ENCODE peak calls at places on chromosome 18, in five cellular contexts. One of them, this sample, is unnamed.

GRCh38 chr18:23718243-23718720 is 29.0 kb downstream of the LAMA3 start:
- DNase-seq in OCI-LY7: no peak
- DNase-seq in Panc1: no peak
- DNase-seq in upper lobe of right lung: no peak
- DNase-seq in foreskin fibroblast: peak
- DNase-seq in this sample: no peak

GRCh38 chr18:70365361-70365760 is 76.5 kb downstream of the SOCS6 start:
- DNase-seq in OCI-LY7: no peak
- DNase-seq in Panc1: no peak
- DNase-seq in upper lobe of right lung: no peak
- DNase-seq in foreskin fibroblast: no peak
- DNase-seq in this sample: no peak

GRCh38 chr18:2994603-2995432 is 18.1 kb downstream of the LPIN2 start:
- DNase-seq in OCI-LY7: peak
- DNase-seq in Panc1: no peak
- DNase-seq in upper lobe of right lung: no peak
- DNase-seq in foreskin fibroblast: no peak
- DNase-seq in this sample: no peak

GRCh38 chr18:76822510-76823165 is at the start of gene ZNF236:
- DNase-seq in OCI-LY7: peak
- DNase-seq in Panc1: no peak
- DNase-seq in upper lobe of right lung: peak
- DNase-seq in foreskin fibroblast: peak
- DNase-seq in this sample: no peak

GRCh38 chr18:26089247-26090129 is 925 bp downstream of the SS18 start:
- DNase-seq in OCI-LY7: peak
- DNase-seq in Panc1: no peak
- DNase-seq in upper lobe of right lung: no peak
- DNase-seq in foreskin fibroblast: peak
- DNase-seq in this sample: no peak

GRCh38 chr18:31102020-31102684 is at the start of gene DSC2:
- DNase-seq in OCI-LY7: no peak
- DNase-seq in Panc1: no peak
- DNase-seq in upper lobe of right lung: peak
- DNase-seq in foreskin fibroblast: no peak
- DNase-seq in this sample: peak

GRCh38 chr18:62357079-62357719 is 32.1 kb downstream of the TNFRSF11A start:
- DNase-seq in OCI-LY7: no peak
- DNase-seq in Panc1: no peak
- DNase-seq in upper lobe of right lung: no peak
- DNase-seq in foreskin fibroblast: no peak
- DNase-seq in this sample: no peak

GRCh38 chr18:9825571-9826073 is 60.2 kb upstream of the TXNDC2 start:
- DNase-seq in OCI-LY7: peak
- DNase-seq in Panc1: no peak
- DNase-seq in upper lobe of right lung: no peak
- DNase-seq in foreskin fibroblast: peak
- DNase-seq in this sample: no peak

GRCh38 chr18:75162467-75162866 is 46.5 kb downstream of the PTGR3 start:
- DNase-seq in OCI-LY7: no peak
- DNase-seq in Panc1: no peak
- DNase-seq in upper lobe of right lung: no peak
- DNase-seq in foreskin fibroblast: no peak
- DNase-seq in this sample: no peak

GRCh38 chr18:32610116-32610630 is 139.5 kb upstream of the GAREM1 start:
- DNase-seq in OCI-LY7: no peak
- DNase-seq in Panc1: no peak
- DNase-seq in upper lobe of right lung: no peak
- DNase-seq in foreskin fibroblast: no peak
- DNase-seq in this sample: no peak

GRCh38 chr18:37414816-37415215 is 150.8 kb downstream of the CELF4 start:
- DNase-seq in OCI-LY7: no peak
- DNase-seq in Panc1: no peak
- DNase-seq in upper lobe of right lung: no peak
- DNase-seq in foreskin fibroblast: no peak
- DNase-seq in this sample: no peak

GRCh38 chr18:46412831-46413371 is 244.1 kb downstream of the LOXHD1 start:
- DNase-seq in OCI-LY7: no peak
- DNase-seq in Panc1: no peak
- DNase-seq in upper lobe of right lung: no peak
- DNase-seq in foreskin fibroblast: no peak
- DNase-seq in this sample: no peak

GRCh38 chr18:58271770-58272169 is 227.7 kb downstream of the NEDD4L start:
- DNase-seq in OCI-LY7: no peak
- DNase-seq in Panc1: no peak
- DNase-seq in upper lobe of right lung: no peak
- DNase-seq in foreskin fibroblast: no peak
- DNase-seq in this sample: no peak

GRCh38 chr18:32870611-32871010 is 97.8 kb upstream of the KLHL14 start:
- DNase-seq in OCI-LY7: no peak
- DNase-seq in Panc1: no peak
- DNase-seq in upper lobe of right lung: no peak
- DNase-seq in foreskin fibroblast: no peak
- DNase-seq in this sample: no peak

GRCh38 chr18:59446012-59446411 is 86.9 kb upstream of the LMAN1 start:
- DNase-seq in OCI-LY7: no peak
- DNase-seq in Panc1: no peak
- DNase-seq in upper lobe of right lung: no peak
- DNase-seq in foreskin fibroblast: peak
- DNase-seq in this sample: no peak

GRCh38 chr18:31741096-31741735 is 19.5 kb downstream of the SLC25A52 start:
- DNase-seq in OCI-LY7: peak
- DNase-seq in Panc1: no peak
- DNase-seq in upper lobe of right lung: no peak
- DNase-seq in foreskin fibroblast: no peak
- DNase-seq in this sample: no peak

GRCh38 chr18:40985441-40985840 is 969.6 kb upstream of the PIK3C3 start:
- DNase-seq in OCI-LY7: no peak
- DNase-seq in Panc1: no peak
- DNase-seq in upper lobe of right lung: no peak
- DNase-seq in foreskin fibroblast: no peak
- DNase-seq in this sample: no peak

GRCh38 chr18:47490882-47491281 is 239.4 kb upstream of the SKOR2 start:
- DNase-seq in OCI-LY7: no peak
- DNase-seq in Panc1: no peak
- DNase-seq in upper lobe of right lung: no peak
- DNase-seq in foreskin fibroblast: no peak
- DNase-seq in this sample: no peak

GRCh38 chr18:58222439-58223125 is 178.6 kb downstream of the NEDD4L start:
- DNase-seq in OCI-LY7: no peak
- DNase-seq in Panc1: no peak
- DNase-seq in upper lobe of right lung: no peak
- DNase-seq in foreskin fibroblast: peak
- DNase-seq in this sample: no peak

GRCh38 chr18:2983296-2983695 is 29.6 kb downstream of the LPIN2 start:
- DNase-seq in OCI-LY7: no peak
- DNase-seq in Panc1: no peak
- DNase-seq in upper lobe of right lung: no peak
- DNase-seq in foreskin fibroblast: no peak
- DNase-seq in this sample: no peak

GRCh38 chr18:6566338-6566911 is 151.7 kb upstream of the L3MBTL4 start:
- DNase-seq in OCI-LY7: no peak
- DNase-seq in Panc1: no peak
- DNase-seq in upper lobe of right lung: no peak
- DNase-seq in foreskin fibroblast: no peak
- DNase-seq in this sample: no peak

GRCh38 chr18:42087195-42087594 is 132.2 kb downstream of the PIK3C3 start:
- DNase-seq in OCI-LY7: peak
- DNase-seq in Panc1: no peak
- DNase-seq in upper lobe of right lung: no peak
- DNase-seq in foreskin fibroblast: no peak
- DNase-seq in this sample: no peak

GRCh38 chr18:36692331-36692730 is 136.5 kb downstream of the TPGS2 start:
- DNase-seq in OCI-LY7: no peak
- DNase-seq in Panc1: no peak
- DNase-seq in upper lobe of right lung: no peak
- DNase-seq in foreskin fibroblast: peak
- DNase-seq in this sample: no peak

GRCh38 chr18:2572144-2572682 is 856 bp downstream of the NDC80 start:
- DNase-seq in OCI-LY7: peak
- DNase-seq in Panc1: no peak
- DNase-seq in upper lobe of right lung: no peak
- DNase-seq in foreskin fibroblast: no peak
- DNase-seq in this sample: no peak

GRCh38 chr18:41371718-41372117 is 583.3 kb upstream of the PIK3C3 start:
- DNase-seq in OCI-LY7: no peak
- DNase-seq in Panc1: no peak
- DNase-seq in upper lobe of right lung: no peak
- DNase-seq in foreskin fibroblast: no peak
- DNase-seq in this sample: no peak

GRCh38 chr18:47832348-47832747 is 98.1 kb downstream of the SMAD2 start:
- DNase-seq in OCI-LY7: no peak
- DNase-seq in Panc1: no peak
- DNase-seq in upper lobe of right lung: no peak
- DNase-seq in foreskin fibroblast: no peak
- DNase-seq in this sample: no peak

GRCh38 chr18:66495844-66496243 is 108.0 kb downstream of the CDH19 start:
- DNase-seq in OCI-LY7: peak
- DNase-seq in Panc1: no peak
- DNase-seq in upper lobe of right lung: peak
- DNase-seq in foreskin fibroblast: no peak
- DNase-seq in this sample: no peak

DNA sequence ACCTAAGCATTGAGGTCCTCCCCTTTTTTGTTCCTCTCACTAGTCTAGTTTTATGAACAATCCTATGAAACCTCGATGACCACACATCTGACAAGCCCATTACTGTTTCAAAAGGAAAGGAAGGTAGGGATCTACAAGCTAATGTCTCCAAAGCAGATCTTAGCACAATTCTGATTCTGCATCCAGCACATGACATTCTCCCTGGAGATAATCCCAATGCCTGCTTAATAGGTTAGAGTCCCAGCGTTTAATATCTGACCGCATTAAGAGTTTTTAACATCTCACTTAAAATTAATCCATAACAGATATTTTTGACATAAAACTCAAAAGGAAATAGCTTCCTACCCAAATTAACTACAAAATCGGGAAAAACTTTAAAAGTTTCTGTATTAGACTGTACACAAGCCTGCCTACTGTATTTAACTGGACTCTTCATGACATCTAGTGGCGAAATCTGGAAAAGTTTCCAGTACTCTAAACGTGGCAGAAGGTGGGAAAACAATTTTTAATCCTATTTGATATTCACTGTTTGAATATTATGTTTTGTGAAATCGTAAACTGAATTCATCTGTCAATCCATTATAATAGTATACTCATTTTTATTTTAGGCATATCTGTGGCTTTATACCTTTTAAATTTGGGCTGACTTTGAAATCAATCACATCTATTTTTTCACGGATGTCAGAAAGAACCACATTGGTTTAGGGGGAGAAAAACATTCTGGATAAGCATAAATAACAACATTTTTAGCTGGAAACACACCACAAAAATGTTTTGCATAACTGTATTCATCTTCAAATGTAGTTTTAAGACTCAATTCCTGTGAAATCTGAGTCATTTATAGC is 62.4 kb downstream of the TXNL1 start:
- DNase-seq in OCI-LY7: peak
- DNase-seq in Panc1: peak
- DNase-seq in upper lobe of right lung: no peak
- DNase-seq in foreskin fibroblast: peak
- DNase-seq in this sample: no peak
- TF ChIP-seq CTCF in OCI-LY7: peak
- TF ChIP-seq CTCF in Panc1: peak
- TF ChIP-seq CTCF in upper lobe of right lung: peak
- TF ChIP-seq CTCF in foreskin fibroblast: peak
- TF ChIP-seq CTCF in this sample: peak

DNA sequence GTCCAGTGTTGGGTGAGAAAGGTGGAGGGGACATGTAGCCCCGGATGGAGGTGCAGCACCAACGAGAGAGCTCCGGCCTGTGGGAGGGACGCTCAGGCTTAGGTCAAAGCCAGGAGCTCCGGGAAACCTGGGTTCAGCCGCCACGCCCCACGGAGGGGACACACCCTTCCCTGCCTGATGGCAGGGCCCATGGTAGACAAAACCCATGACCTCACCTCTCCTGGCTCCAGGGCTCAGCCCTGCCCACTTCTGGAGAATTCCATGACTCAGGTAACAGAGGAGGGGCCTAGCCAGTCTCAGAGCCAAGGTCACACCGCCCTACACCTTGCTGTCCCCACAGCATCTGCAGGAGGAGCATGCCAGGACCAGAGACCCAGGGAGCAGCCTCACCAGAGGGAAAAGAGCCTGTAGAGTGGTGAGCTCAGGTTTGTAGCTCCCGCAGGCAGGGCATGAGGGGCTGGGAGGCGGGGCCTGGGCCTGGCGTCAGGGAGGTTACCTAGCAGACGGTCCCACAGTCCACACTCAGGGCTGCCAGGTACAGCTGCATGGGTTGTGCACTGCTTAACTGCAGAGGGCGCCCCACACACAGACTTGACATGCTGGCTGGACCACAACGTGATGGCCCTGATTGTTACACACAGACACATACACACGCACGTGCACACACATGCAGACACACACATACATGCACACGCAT is 70.8 kb upstream of the SMAD7 start:
- DNase-seq in OCI-LY7: peak
- DNase-seq in Panc1: no peak
- DNase-seq in upper lobe of right lung: peak
- DNase-seq in foreskin fibroblast: no peak
- DNase-seq in this sample: peak
- TF ChIP-seq CTCF in OCI-LY7: peak
- TF ChIP-seq CTCF in Panc1: no peak
- TF ChIP-seq CTCF in upper lobe of right lung: peak
- TF ChIP-seq CTCF in foreskin fibroblast: peak
- TF ChIP-seq CTCF in this sample: peak

GRCh38 chr18:7755753-7756475 is 188.8 kb downstream of the PTPRM start:
- DNase-seq in OCI-LY7: no peak
- DNase-seq in Panc1: no peak
- DNase-seq in upper lobe of right lung: no peak
- DNase-seq in foreskin fibroblast: peak
- DNase-seq in this sample: no peak
- TF ChIP-seq CTCF in OCI-LY7: no peak
- TF ChIP-seq CTCF in Panc1: no peak
- TF ChIP-seq CTCF in upper lobe of right lung: peak
- TF ChIP-seq CTCF in foreskin fibroblast: peak
- TF ChIP-seq CTCF in this sample: peak

GRCh38 chr18:67634631-67635338 is 118.3 kb upstream of the DSEL start:
- DNase-seq in OCI-LY7: no peak
- DNase-seq in Panc1: no peak
- DNase-seq in upper lobe of right lung: no peak
- DNase-seq in foreskin fibroblast: no peak
- DNase-seq in this sample: no peak
- TF ChIP-seq CTCF in OCI-LY7: no peak
- TF ChIP-seq CTCF in Panc1: no peak
- TF ChIP-seq CTCF in upper lobe of right lung: no peak
- TF ChIP-seq CTCF in foreskin fibroblast: no peak
- TF ChIP-seq CTCF in this sample: no peak

This sample was measured in chondrocyte.